ENCODE peak calls at places on chromosomes 6 and 20, in nine cellular contexts. O is RPMI7951; W is cardiac fibroblast; H is activated CD4-positive, alpha-beta T cell treated with anti-CD3 and anti-CD28 coated beads, Interleukin-2, amount 50 U/mL, for 1 hour; A is CD8-positive, alpha-beta T cell; Z is RWPE1; L is MCF 10A; V is CD4-positive, alpha-beta T cell; E is fibroblast of mammary gland. D is an unnamed sample.

GRCh38 chr6:44457606-44458005 is 70.1 kb downstream of the CDC5L start:
- DNase-seq in O (no peak), W (peak), H (no peak), A (no peak), Z (no peak), L (peak), V (no peak), E (peak), D (no peak)

GRCh38 chr6:108559884-108560462 is 744 bp upstream of the FOXO3 start:
- DNase-seq in O (peak), W (peak), H (no peak), A (no peak), Z (peak), L (peak), V (peak), E (peak), D (peak)

GRCh38 chr20:53157443-53158408 is 185.6 kb downstream of the TSHZ2 start:
- DNase-seq in O (peak), W (peak), H (peak), A (peak), Z (peak), L (peak), V (peak), E (peak), D (peak)

GRCh38 chr20:63344616-63345327 is 16.4 kb downstream of the CHRNA4 start:
- DNase-seq in O (no peak), W (peak), H (no peak), A (no peak), Z (no peak), L (no peak), V (no peak), E (peak), D (no peak)

GRCh38 chr20:21512634-21513180 is 1.2 kb downstream of the NKX2-2 start:
- DNase-seq in O (no peak), W (no peak), H (no peak), A (no peak), Z (no peak), L (no peak), V (no peak), E (no peak), D (peak)

GRCh38 chr20:46256293-46256692 is 52.0 kb downstream of the CDH22 start:
- DNase-seq in O (no peak), W (no peak), H (no peak), A (no peak), Z (no peak), L (no peak), V (no peak), E (no peak), D (no peak)

GRCh38 chr20:47792021-47792618 is 6.8 kb upstream of the SULF2 start:
- DNase-seq in O (peak), W (peak), H (no peak), A (no peak), Z (peak), L (peak), V (no peak), E (peak), D (no peak)

GRCh38 chr20:40754372-40754943 is 65.4 kb upstream of the MAFB start:
- DNase-seq in O (peak), W (peak), H (no peak), A (no peak), Z (no peak), L (no peak), V (no peak), E (peak), D (no peak)

GRCh38 chr20:25018841-25019240 is 26.3 kb upstream of the APMAP start:
- DNase-seq in O (no peak), W (no peak), H (no peak), A (no peak), Z (no peak), L (no peak), V (no peak), E (no peak), D (no peak)

GRCh38 chr20:34583524-34583923 is 25.0 kb downstream of the MAP1LC3A start:
- DNase-seq in O (no peak), W (no peak), H (no peak), A (no peak), Z (no peak), L (no peak), V (no peak), E (no peak), D (no peak)

GRCh38 chr20:53869466-53870258 is 200.7 kb downstream of the BCAS1 start:
- DNase-seq in O (peak), W (peak), H (peak), A (peak), Z (peak), L (peak), V (peak), E (peak), D (peak)

GRCh38 chr6:159004592-159004991 is 4.6 kb upstream of the RSPH3 start:
- DNase-seq in O (no peak), W (no peak), H (no peak), A (no peak), Z (no peak), L (no peak), V (no peak), E (no peak), D (no peak)

GRCh38 chr6:135939216-135939610 is 87.7 kb downstream of the PDE7B start:
- DNase-seq in O (no peak), W (peak), H (no peak), A (no peak), Z (no peak), L (no peak), V (no peak), E (peak), D (no peak)

GRCh38 chr20:36097331-36097730 is 57.2 kb upstream of the EPB41L1 start:
- DNase-seq in O (no peak), W (peak), H (no peak), A (no peak), Z (no peak), L (peak), V (no peak), E (peak), D (no peak)

GRCh38 chr6:166781331-166781730 is 154.3 kb upstream of the RPS6KA2 start:
- DNase-seq in O (no peak), W (no peak), H (no peak), A (no peak), Z (no peak), L (no peak), V (no peak), E (no peak), D (no peak)

GRCh38 chr6:22141271-22141745 is 155.5 kb downstream of the PRL start:
- DNase-seq in O (peak), W (peak), H (no peak), A (no peak), Z (no peak), L (no peak), V (no peak), E (no peak), D (no peak)

GRCh38 chr20:40651121-40651520 is 37.9 kb downstream of the MAFB start:
- DNase-seq in O (peak), W (peak), H (no peak), A (no peak), Z (peak), L (peak), V (no peak), E (peak), D (no peak)